ENCODE peak calls at places on chromosomes 6 and 20, in nine cellular contexts. W is tibial nerve; G is CD4-positive, CD25-positive, alpha-beta regulatory T cell; I is CD8-positive, alpha-beta T cell; K is psoas muscle; Z is Peyer's patch; C is Panc1; B is left ventricle myocardium inferior; J is CD8-positive, alpha-beta memory T cell. V is an unnamed sample. For H3K36me3, the result is how much of the 10 kb centered on the place peaks cover.

GRCh38 chr6:104957301-104958177 is 632 bp downstream of the LIN28B start:
- DNase-seq in Z (no peak), B (no peak), K (no peak), I (no peak), W (no peak), G (no peak), J (no peak), C (no peak), V (no peak)

GRCh38 chr20:58583586-58583985 is 67.5 kb upstream of the STX16 start:
- DNase-seq in W (no peak), J (no peak), C (no peak), Z (no peak), I (no peak), G (no peak), K (no peak), B (no peak), V (no peak)

GRCh38 chr20:48875233-48875913 is 46.1 kb upstream of the ARFGEF2 start:
- DNase-seq in W (no peak), B (no peak), J (no peak), Z (no peak), G (no peak), C (no peak), K (no peak), I (no peak), V (no peak)

GRCh38 chr6:111765681-111766523 is 107.3 kb downstream of the FYN start:
- DNase-seq in K (no peak), W (no peak), Z (no peak), C (no peak), G (no peak), B (no peak), I (no peak), J (no peak), V (no peak)

GRCh38 chr20:24700166-24700860 is 230.9 kb downstream of the SYNDIG1 start:
- DNase-seq in C (no peak), Z (no peak), W (peak), I (no peak), K (no peak), G (no peak), J (no peak), B (no peak), V (no peak)

GRCh38 chr6:157943964-157944283 is 37.7 kb upstream of the SYNJ2 start:
- DNase-seq in J (no peak), K (no peak), C (no peak), B (no peak), W (no peak), I (no peak), Z (no peak), G (no peak), V (no peak)

GRCh38 chr6:33642897-33643296 is 21.8 kb downstream of the ITPR3 start:
- DNase-seq in B (peak), I (no peak), W (no peak), Z (no peak), C (no peak), J (no peak), G (no peak), K (no peak), V (no peak)

GRCh38 chr20:17171750-17172149 is 55.1 kb upstream of the PCSK2 start:
- DNase-seq in J (no peak), Z (no peak), B (no peak), K (no peak), G (no peak), I (no peak), W (no peak), C (no peak), V (no peak)

GRCh38 chr6:120875900-120876299 is 458.4 kb downstream of the TBC1D32 start:
- DNase-seq in C (no peak), J (no peak), B (no peak), K (no peak), I (no peak), Z (no peak), G (no peak), W (no peak), V (no peak)

GRCh38 chr6:133774356-133774755 is 114.6 kb upstream of the TCF21 start:
- DNase-seq in K (no peak), W (no peak), Z (no peak), G (no peak), C (no peak), B (no peak), I (no peak), J (no peak), V (no peak)

GRCh38 chr20:32985596-32985995 is 18.6 kb downstream of the SUN5 start:
- DNase-seq in C (no peak), Z (no peak), B (no peak), W (no peak), K (no peak), J (no peak), G (no peak), I (no peak), V (no peak)

GRCh38 chr6:134619789-134620188 is 301.9 kb upstream of the SGK1 start:
- DNase-seq in J (no peak), C (no peak), W (no peak), Z (no peak), K (no peak), G (no peak), B (no peak), I (no peak), V (no peak)

GRCh38 chr6:3026811-3027626 is 27.3 kb downstream of the NQO2 start:
- DNase-seq in Z (peak), I (no peak), W (no peak), C (no peak), K (no peak), G (peak), B (no peak), J (peak), V (peak)

GRCh38 chr6:56637640-56638039 is 5.0 kb downstream of the DST start:
- DNase-seq in W (peak), B (no peak), C (peak), J (no peak), Z (no peak), I (no peak), K (no peak), G (no peak), V (no peak)

GRCh38 chr20:3158968-3159431 is 665 bp downstream of the FASTKD5 start:
- DNase-seq in I (no peak), Z (no peak), W (no peak), J (no peak), G (no peak), B (no peak), C (no peak), K (no peak), V (peak)

GRCh38 chr6:168268755-168269154 is 50.8 kb downstream of the DACT2 start:
- DNase-seq in B (no peak), G (no peak), I (no peak), K (no peak), C (no peak), J (no peak), Z (no peak), W (no peak), V (no peak)
- H3K4me3 ChIP-seq in B (no peak), G (no peak), I (no peak), K (no peak), C (no peak), J (no peak), Z (no peak), W (no peak), V (no peak)

DNA sequence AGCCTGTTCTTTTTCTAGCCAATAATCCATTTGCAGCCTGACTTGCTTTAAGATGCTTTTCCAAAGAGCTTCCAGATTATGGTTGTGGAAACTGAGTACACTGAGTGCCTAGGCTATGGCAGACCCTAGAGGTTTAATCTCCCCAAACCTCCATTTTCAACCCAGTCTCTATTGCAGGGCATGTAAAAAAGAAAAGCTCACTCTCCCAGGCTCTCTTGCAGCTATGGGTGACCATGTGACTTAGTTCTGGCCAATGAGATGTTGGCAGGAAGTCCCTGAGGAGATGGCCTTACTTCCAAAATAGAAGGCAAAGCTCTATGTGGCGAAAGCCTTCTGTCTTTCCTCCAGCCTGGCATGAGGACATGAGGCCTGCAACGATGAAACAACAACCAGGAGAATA is 3.8 kb downstream of the PDRG1 start:
- DNase-seq in Z (no peak), B (no peak), K (no peak), I (no peak), G (no peak), C (no peak), W (no peak), J (no peak), V (no peak)
- H3K36me3 ChIP-seq in Z (half or more), B (half or more), K (under half), I (under half), G (half or more), C (under half), W (half or more), J (under half), V (half or more)

GRCh38 chr6:10759312-10759839 is 11.8 kb downstream of the TMEM14B start:
- DNase-seq in I (no peak), W (no peak), J (no peak), K (no peak), B (no peak), Z (no peak), G (no peak), C (peak), V (peak)

GRCh38 chr6:10756085-10756484 is 8.5 kb downstream of the TMEM14B start:
- DNase-seq in Z (no peak), K (no peak), G (no peak), J (no peak), W (no peak), B (no peak), I (no peak), C (no peak), V (no peak)

GRCh38 chr6:10763006-10763405 is 15.4 kb downstream of the TMEM14B start:
- DNase-seq in W (no peak), J (no peak), B (no peak), I (no peak), G (no peak), K (peak), C (no peak), Z (no peak), V (no peak)

DNA sequence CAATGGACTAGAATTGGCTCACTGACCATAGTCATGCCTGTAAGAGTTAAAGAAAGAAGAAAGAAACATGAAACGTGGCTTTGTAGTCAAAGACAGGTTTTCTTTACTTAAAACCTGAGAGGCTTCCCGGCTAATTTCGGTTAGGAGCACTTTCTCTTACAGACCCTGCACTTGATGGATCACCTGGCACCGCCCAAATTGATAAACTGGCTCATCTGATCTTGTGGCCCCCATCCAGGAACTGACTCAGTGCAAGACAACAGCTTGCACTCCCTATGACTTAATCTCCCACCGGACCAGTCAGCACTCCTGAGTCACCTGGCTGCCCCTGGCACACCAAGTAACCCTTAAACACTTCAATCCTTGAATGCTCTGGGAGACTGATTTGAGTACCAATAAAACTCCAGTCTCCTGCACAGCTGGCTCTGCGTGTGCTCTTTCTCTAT is 12.3 kb downstream of the TMEM14B start:
- DNase-seq in Z (no peak), B (no peak), J (no peak), I (no peak), G (no peak), C (peak), K (peak), W (no peak), V (no peak)
- H3K27ac ChIP-seq in Z (no peak), B (peak), J (no peak), I (no peak), G (no peak), C (peak), K (peak), W (no peak), V (no peak)

GRCh38 chr6:4776493-4776966 is 326 bp downstream of the CDYL start:
- DNase-seq in K (peak), W (no peak), I (peak), G (no peak), B (no peak), J (peak), C (no peak), Z (peak), V (peak)
- H3K4me3 ChIP-seq in K (peak), W (peak), I (no peak), G (no peak), B (peak), J (no peak), C (peak), Z (peak), V (no peak)

GRCh38 chr20:63706852-63707557 is 771 bp downstream of the ARFRP1 start:
- DNase-seq in W (no peak), I (no peak), C (no peak), B (no peak), Z (peak), G (peak), J (peak), K (peak), V (peak)

GRCh38 chr20:63705232-63706026 is 2.3 kb downstream of the ARFRP1 start:
- DNase-seq in J (no peak), B (no peak), K (no peak), W (no peak), Z (no peak), I (no peak), G (no peak), C (no peak), V (no peak)

GRCh38 chr20:63704749-63705117 is 3.0 kb downstream of the ARFRP1 start:
- DNase-seq in G (no peak), B (no peak), K (no peak), W (no peak), C (no peak), I (no peak), J (no peak), Z (no peak), V (no peak)

GRCh38 chr20:63707558-63708300 is at the start of the genes ARFRP1 and ZGPAT:
- DNase-seq in I (peak), G (peak), Z (peak), K (peak), C (no peak), B (peak), W (peak), J (peak), V (peak)

DNA sequence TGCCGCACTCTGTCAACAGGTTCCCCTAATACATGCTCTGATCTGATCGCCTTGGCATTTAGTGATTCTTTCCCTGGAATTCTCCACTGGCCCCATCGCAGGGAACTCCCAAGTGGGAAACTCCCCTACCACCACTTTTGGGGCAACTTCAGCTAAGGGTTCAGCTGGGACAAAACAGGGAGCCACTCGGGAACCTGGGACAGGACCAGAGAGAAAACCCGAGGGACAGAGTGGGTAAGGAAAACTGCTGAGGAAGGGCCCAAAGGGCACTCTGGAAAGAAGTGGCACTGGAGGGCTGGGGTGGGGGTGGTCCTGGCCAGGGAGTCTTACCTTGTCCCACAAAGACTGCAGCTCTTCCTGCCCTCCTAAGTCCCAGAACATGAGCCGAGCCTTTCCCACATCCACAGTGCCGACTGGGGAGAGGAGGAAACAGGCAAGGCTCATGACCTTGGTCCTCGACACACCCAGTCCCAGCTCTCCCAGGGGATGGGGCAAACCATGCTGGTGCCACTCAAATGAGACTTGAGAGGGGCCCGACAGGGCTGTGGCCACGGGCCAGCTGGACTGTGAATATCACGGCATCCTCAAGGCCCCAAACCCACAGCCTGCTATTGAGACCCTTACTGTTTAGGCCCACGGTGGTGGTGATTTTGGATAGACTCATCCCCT is 1.6 kb downstream of the ARFRP1 start:
- DNase-seq in B (no peak), J (no peak), K (no peak), W (no peak), C (no peak), G (no peak), Z (no peak), I (no peak), V (no peak)
- H3K36me3 ChIP-seq in B (half or more), J (under half), K (under half), W (half or more), C (under half), G (under half), Z (under half), I (under half), V (under half)

V was measured in CD4-positive, alpha-beta memory T cell.